ENCODE peak calls at places on chromosome 7, in ten cellular contexts. One of them, this sample, is unnamed.

GRCh38 chr7:2507208-2507916 is 12.2 kb upstream of the LFNG start:
- DNase-seq in activated CD4-positive, alpha-beta T cell treated with anti-CD3 and anti-CD28 coated beads, Interleukin-2, amount 50 U/mL, for 4 hours: no peak
- DNase-seq in ecto neural progenitor cell: no peak
- DNase-seq in activated CD4-positive, CD25-positive, alpha-beta regulatory T cell treated with anti-CD3 and anti-CD28 coated beads, Interleukin-2, amount 50 U/mL, for 72 hours: no peak
- DNase-seq in left ventricle myocardium superior: no peak
- DNase-seq in fibroblast of pulmonary artery: no peak
- DNase-seq in sigmoid colon: no peak
- DNase-seq in HCT116: no peak
- DNase-seq in colonic mucosa: no peak
- DNase-seq in H4: no peak
- DNase-seq in this sample: no peak

GRCh38 chr7:105581066-105581811 is at the start of gene EFCAB10:
- DNase-seq in activated CD4-positive, alpha-beta T cell treated with anti-CD3 and anti-CD28 coated beads, Interleukin-2, amount 50 U/mL, for 4 hours: peak
- DNase-seq in ecto neural progenitor cell: peak
- DNase-seq in activated CD4-positive, CD25-positive, alpha-beta regulatory T cell treated with anti-CD3 and anti-CD28 coated beads, Interleukin-2, amount 50 U/mL, for 72 hours: peak
- DNase-seq in left ventricle myocardium superior: peak
- DNase-seq in fibroblast of pulmonary artery: peak
- DNase-seq in sigmoid colon: no peak
- DNase-seq in HCT116: peak
- DNase-seq in colonic mucosa: peak
- DNase-seq in H4: no peak
- DNase-seq in this sample: peak

GRCh38 chr7:158642149-158642548 is 54.5 kb upstream of the PTPRN2 start:
- DNase-seq in activated CD4-positive, alpha-beta T cell treated with anti-CD3 and anti-CD28 coated beads, Interleukin-2, amount 50 U/mL, for 4 hours: no peak
- DNase-seq in ecto neural progenitor cell: no peak
- DNase-seq in activated CD4-positive, CD25-positive, alpha-beta regulatory T cell treated with anti-CD3 and anti-CD28 coated beads, Interleukin-2, amount 50 U/mL, for 72 hours: no peak
- DNase-seq in left ventricle myocardium superior: no peak
- DNase-seq in fibroblast of pulmonary artery: no peak
- DNase-seq in sigmoid colon: no peak
- DNase-seq in HCT116: no peak
- DNase-seq in colonic mucosa: no peak
- DNase-seq in H4: no peak
- DNase-seq in this sample: no peak

GRCh38 chr7:141462958-141463357 is 88.3 kb upstream of the AGK start:
- DNase-seq in activated CD4-positive, alpha-beta T cell treated with anti-CD3 and anti-CD28 coated beads, Interleukin-2, amount 50 U/mL, for 4 hours: no peak
- DNase-seq in ecto neural progenitor cell: no peak
- DNase-seq in activated CD4-positive, CD25-positive, alpha-beta regulatory T cell treated with anti-CD3 and anti-CD28 coated beads, Interleukin-2, amount 50 U/mL, for 72 hours: no peak
- DNase-seq in left ventricle myocardium superior: peak
- DNase-seq in fibroblast of pulmonary artery: no peak
- DNase-seq in sigmoid colon: no peak
- DNase-seq in HCT116: no peak
- DNase-seq in colonic mucosa: no peak
- DNase-seq in H4: peak
- DNase-seq in this sample: no peak

GRCh38 chr7:151723321-151723720 is 153.6 kb downstream of the PRKAG2 start:
- DNase-seq in activated CD4-positive, alpha-beta T cell treated with anti-CD3 and anti-CD28 coated beads, Interleukin-2, amount 50 U/mL, for 4 hours: no peak
- DNase-seq in ecto neural progenitor cell: no peak
- DNase-seq in activated CD4-positive, CD25-positive, alpha-beta regulatory T cell treated with anti-CD3 and anti-CD28 coated beads, Interleukin-2, amount 50 U/mL, for 72 hours: no peak
- DNase-seq in left ventricle myocardium superior: no peak
- DNase-seq in fibroblast of pulmonary artery: no peak
- DNase-seq in sigmoid colon: no peak
- DNase-seq in HCT116: no peak
- DNase-seq in colonic mucosa: no peak
- DNase-seq in H4: no peak
- DNase-seq in this sample: no peak

GRCh38 chr7:104859754-104860426 is 154.1 kb upstream of the KMT2E start:
- DNase-seq in activated CD4-positive, alpha-beta T cell treated with anti-CD3 and anti-CD28 coated beads, Interleukin-2, amount 50 U/mL, for 4 hours: no peak
- DNase-seq in ecto neural progenitor cell: no peak
- DNase-seq in activated CD4-positive, CD25-positive, alpha-beta regulatory T cell treated with anti-CD3 and anti-CD28 coated beads, Interleukin-2, amount 50 U/mL, for 72 hours: no peak
- DNase-seq in left ventricle myocardium superior: no peak
- DNase-seq in fibroblast of pulmonary artery: no peak
- DNase-seq in sigmoid colon: no peak
- DNase-seq in HCT116: no peak
- DNase-seq in colonic mucosa: no peak
- DNase-seq in H4: no peak
- DNase-seq in this sample: no peak

GRCh38 chr7:94243312-94243711 is 151.4 kb upstream of the COL1A2 start:
- DNase-seq in activated CD4-positive, alpha-beta T cell treated with anti-CD3 and anti-CD28 coated beads, Interleukin-2, amount 50 U/mL, for 4 hours: no peak
- DNase-seq in ecto neural progenitor cell: no peak
- DNase-seq in activated CD4-positive, CD25-positive, alpha-beta regulatory T cell treated with anti-CD3 and anti-CD28 coated beads, Interleukin-2, amount 50 U/mL, for 72 hours: no peak
- DNase-seq in left ventricle myocardium superior: no peak
- DNase-seq in fibroblast of pulmonary artery: no peak
- DNase-seq in sigmoid colon: no peak
- DNase-seq in HCT116: no peak
- DNase-seq in colonic mucosa: no peak
- DNase-seq in H4: no peak
- DNase-seq in this sample: no peak

GRCh38 chr7:54664235-54665228 is 94.5 kb downstream of the SEC61G start:
- DNase-seq in activated CD4-positive, alpha-beta T cell treated with anti-CD3 and anti-CD28 coated beads, Interleukin-2, amount 50 U/mL, for 4 hours: no peak
- DNase-seq in ecto neural progenitor cell: peak
- DNase-seq in activated CD4-positive, CD25-positive, alpha-beta regulatory T cell treated with anti-CD3 and anti-CD28 coated beads, Interleukin-2, amount 50 U/mL, for 72 hours: no peak
- DNase-seq in left ventricle myocardium superior: peak
- DNase-seq in fibroblast of pulmonary artery: peak
- DNase-seq in sigmoid colon: no peak
- DNase-seq in HCT116: no peak
- DNase-seq in colonic mucosa: peak
- DNase-seq in H4: peak
- DNase-seq in this sample: no peak

GRCh38 chr7:139889186-139889871 is 60.3 kb downstream of the TBXAS1 start:
- DNase-seq in activated CD4-positive, alpha-beta T cell treated with anti-CD3 and anti-CD28 coated beads, Interleukin-2, amount 50 U/mL, for 4 hours: no peak
- DNase-seq in ecto neural progenitor cell: no peak
- DNase-seq in activated CD4-positive, CD25-positive, alpha-beta regulatory T cell treated with anti-CD3 and anti-CD28 coated beads, Interleukin-2, amount 50 U/mL, for 72 hours: no peak
- DNase-seq in left ventricle myocardium superior: no peak
- DNase-seq in fibroblast of pulmonary artery: no peak
- DNase-seq in sigmoid colon: no peak
- DNase-seq in HCT116: no peak
- DNase-seq in colonic mucosa: no peak
- DNase-seq in H4: no peak
- DNase-seq in this sample: no peak

GRCh38 chr7:133863362-133864061 is 263.6 kb upstream of the LRGUK start:
- DNase-seq in activated CD4-positive, alpha-beta T cell treated with anti-CD3 and anti-CD28 coated beads, Interleukin-2, amount 50 U/mL, for 4 hours: no peak
- DNase-seq in ecto neural progenitor cell: no peak
- DNase-seq in activated CD4-positive, CD25-positive, alpha-beta regulatory T cell treated with anti-CD3 and anti-CD28 coated beads, Interleukin-2, amount 50 U/mL, for 72 hours: no peak
- DNase-seq in left ventricle myocardium superior: no peak
- DNase-seq in fibroblast of pulmonary artery: no peak
- DNase-seq in sigmoid colon: no peak
- DNase-seq in HCT116: no peak
- DNase-seq in colonic mucosa: no peak
- DNase-seq in H4: no peak
- DNase-seq in this sample: no peak

GRCh38 chr7:3154881-3155494 is 111.3 kb upstream of the CARD11 start:
- DNase-seq in activated CD4-positive, alpha-beta T cell treated with anti-CD3 and anti-CD28 coated beads, Interleukin-2, amount 50 U/mL, for 4 hours: peak
- DNase-seq in ecto neural progenitor cell: no peak
- DNase-seq in activated CD4-positive, CD25-positive, alpha-beta regulatory T cell treated with anti-CD3 and anti-CD28 coated beads, Interleukin-2, amount 50 U/mL, for 72 hours: peak
- DNase-seq in left ventricle myocardium superior: no peak
- DNase-seq in fibroblast of pulmonary artery: peak
- DNase-seq in sigmoid colon: peak
- DNase-seq in HCT116: peak
- DNase-seq in colonic mucosa: peak
- DNase-seq in H4: peak
- DNase-seq in this sample: peak

GRCh38 chr7:27156901-27157716 is 634 bp upstream of the HOXA7 start:
- DNase-seq in activated CD4-positive, alpha-beta T cell treated with anti-CD3 and anti-CD28 coated beads, Interleukin-2, amount 50 U/mL, for 4 hours: no peak
- DNase-seq in ecto neural progenitor cell: peak
- DNase-seq in activated CD4-positive, CD25-positive, alpha-beta regulatory T cell treated with anti-CD3 and anti-CD28 coated beads, Interleukin-2, amount 50 U/mL, for 72 hours: peak
- DNase-seq in left ventricle myocardium superior: no peak
- DNase-seq in fibroblast of pulmonary artery: no peak
- DNase-seq in sigmoid colon: peak
- DNase-seq in HCT116: no peak
- DNase-seq in colonic mucosa: no peak
- DNase-seq in H4: no peak
- DNase-seq in this sample: no peak

GRCh38 chr7:17184805-17185689 is 113.4 kb upstream of the AHR start:
- DNase-seq in activated CD4-positive, alpha-beta T cell treated with anti-CD3 and anti-CD28 coated beads, Interleukin-2, amount 50 U/mL, for 4 hours: no peak
- DNase-seq in ecto neural progenitor cell: no peak
- DNase-seq in activated CD4-positive, CD25-positive, alpha-beta regulatory T cell treated with anti-CD3 and anti-CD28 coated beads, Interleukin-2, amount 50 U/mL, for 72 hours: no peak
- DNase-seq in left ventricle myocardium superior: no peak
- DNase-seq in fibroblast of pulmonary artery: peak
- DNase-seq in sigmoid colon: no peak
- DNase-seq in HCT116: no peak
- DNase-seq in colonic mucosa: no peak
- DNase-seq in H4: peak
- DNase-seq in this sample: no peak

GRCh38 chr7:93516834-93517233 is 57.7 kb downstream of the CALCR start:
- DNase-seq in activated CD4-positive, alpha-beta T cell treated with anti-CD3 and anti-CD28 coated beads, Interleukin-2, amount 50 U/mL, for 4 hours: no peak
- DNase-seq in ecto neural progenitor cell: no peak
- DNase-seq in activated CD4-positive, CD25-positive, alpha-beta regulatory T cell treated with anti-CD3 and anti-CD28 coated beads, Interleukin-2, amount 50 U/mL, for 72 hours: no peak
- DNase-seq in left ventricle myocardium superior: no peak
- DNase-seq in fibroblast of pulmonary artery: no peak
- DNase-seq in sigmoid colon: no peak
- DNase-seq in HCT116: no peak
- DNase-seq in colonic mucosa: no peak
- DNase-seq in H4: no peak
- DNase-seq in this sample: no peak

GRCh38 chr7:130982160-130982638 is 248.2 kb upstream of the KLF14 start:
- DNase-seq in activated CD4-positive, alpha-beta T cell treated with anti-CD3 and anti-CD28 coated beads, Interleukin-2, amount 50 U/mL, for 4 hours: no peak
- DNase-seq in ecto neural progenitor cell: no peak
- DNase-seq in activated CD4-positive, CD25-positive, alpha-beta regulatory T cell treated with anti-CD3 and anti-CD28 coated beads, Interleukin-2, amount 50 U/mL, for 72 hours: no peak
- DNase-seq in left ventricle myocardium superior: no peak
- DNase-seq in fibroblast of pulmonary artery: peak
- DNase-seq in sigmoid colon: no peak
- DNase-seq in HCT116: no peak
- DNase-seq in colonic mucosa: no peak
- DNase-seq in H4: peak
- DNase-seq in this sample: no peak

GRCh38 chr7:23468721-23469149 is 1.6 kb downstream of the IGF2BP3 start:
- DNase-seq in activated CD4-positive, alpha-beta T cell treated with anti-CD3 and anti-CD28 coated beads, Interleukin-2, amount 50 U/mL, for 4 hours: no peak
- DNase-seq in ecto neural progenitor cell: peak
- DNase-seq in activated CD4-positive, CD25-positive, alpha-beta regulatory T cell treated with anti-CD3 and anti-CD28 coated beads, Interleukin-2, amount 50 U/mL, for 72 hours: no peak
- DNase-seq in left ventricle myocardium superior: no peak
- DNase-seq in fibroblast of pulmonary artery: no peak
- DNase-seq in sigmoid colon: no peak
- DNase-seq in HCT116: no peak
- DNase-seq in colonic mucosa: no peak
- DNase-seq in H4: no peak
- DNase-seq in this sample: no peak

This sample was measured in activated T-helper 9 cell treated with anti-CD3 and anti-CD28 coated beads, Interleukin-2, amount 50 U/mL, for 16 hours.